ENCODE peak calls at places on chromosomes 11 and 22, in ten cellular contexts. G is left ventricle myocardium inferior, B is pancreas, J is kidney, P is stomach, Z is heart left ventricle, H is thoracic aorta, O is colonic mucosa, M is OCI-LY7, R is PC-9. Q is an unnamed sample. For H3K4me1, the result is how much of the 10 kb centered on the place peaks cover.

GRCh38 chr11:71425851-71426250 is 22.3 kb downstream of the DHCR7 start:
- DNase-seq in B (no peak), R (peak), G (no peak), O (no peak), P (no peak), Z (no peak), H (no peak), M (peak), J (no peak), Q (no peak)

GRCh38 chr11:1918436-1919315 is 827 bp upstream of the TNNT3 start:
- DNase-seq in R (no peak), P (no peak), B (no peak), M (no peak), O (no peak), Z (no peak), H (no peak), G (no peak), J (no peak), Q (no peak)

GRCh38 chr11:12838463-12839120 is 164.4 kb downstream of the TEAD1 start:
- DNase-seq in R (no peak), M (no peak), B (no peak), O (no peak), H (no peak), P (no peak), J (no peak), Z (no peak), G (no peak), Q (peak)

GRCh38 chr22:38444783-38445182 is 10.2 kb downstream of the KCNJ4 start:
- DNase-seq in R (no peak), H (no peak), J (no peak), M (no peak), G (no peak), P (no peak), O (no peak), Z (no peak), B (no peak), Q (no peak)

GRCh38 chr11:87739766-87740165 is 435.5 kb downstream of the RAB38 start:
- DNase-seq in R (no peak), Z (no peak), O (no peak), P (no peak), J (no peak), G (no peak), B (no peak), M (no peak), H (no peak), Q (no peak)

GRCh38 chr11:14443642-14444041 is 56.0 kb downstream of the COPB1 start:
- DNase-seq in G (no peak), O (peak), B (peak), H (no peak), Z (no peak), M (no peak), R (peak), P (peak), J (no peak), Q (peak)

GRCh38 chr11:2272241-2272945 is 2.0 kb upstream of the ASCL2 start:
- DNase-seq in G (no peak), O (peak), P (peak), M (no peak), Z (no peak), B (no peak), R (no peak), J (no peak), H (no peak), Q (no peak)

GRCh38 chr11:19573666-19574065 is 139.0 kb upstream of the NAV2 start:
- DNase-seq in H (no peak), J (no peak), P (no peak), B (no peak), O (no peak), G (peak), Z (peak), M (no peak), R (no peak), Q (no peak)

GRCh38 chr11:46721286-46721685 is 2.3 kb downstream of the F2 start:
- DNase-seq in R (no peak), G (no peak), P (no peak), J (no peak), M (peak), Z (no peak), O (no peak), H (no peak), B (no peak), Q (no peak)
- TF ChIP-seq CTCF in R (no peak), G (no peak), P (no peak), J (no peak), M (no peak), Z (no peak), O (no peak), H (no peak), B (no peak), Q (no peak)

GRCh38 chr11:36388086-36388485 is 92.0 kb downstream of the PRR5L start:
- DNase-seq in B (no peak), R (no peak), P (no peak), M (no peak), Z (no peak), H (no peak), J (no peak), O (no peak), G (no peak), Q (no peak)

GRCh38 chr11:36389006-36389405 is 92.9 kb downstream of the PRR5L start:
- DNase-seq in R (no peak), Z (no peak), H (no peak), B (no peak), O (no peak), M (no peak), P (no peak), G (no peak), J (no peak), Q (no peak)

GRCh38 chr11:36394056-36394455 is 98.0 kb downstream of the PRR5L start:
- DNase-seq in J (no peak), R (no peak), B (no peak), M (no peak), P (no peak), O (no peak), H (no peak), G (no peak), Z (no peak), Q (no peak)

GRCh38 chr11:36389811-36390210 is 93.7 kb downstream of the PRR5L start:
- DNase-seq in G (no peak), B (no peak), R (no peak), Z (no peak), O (no peak), H (no peak), J (no peak), P (no peak), M (no peak), Q (no peak)

DNA sequence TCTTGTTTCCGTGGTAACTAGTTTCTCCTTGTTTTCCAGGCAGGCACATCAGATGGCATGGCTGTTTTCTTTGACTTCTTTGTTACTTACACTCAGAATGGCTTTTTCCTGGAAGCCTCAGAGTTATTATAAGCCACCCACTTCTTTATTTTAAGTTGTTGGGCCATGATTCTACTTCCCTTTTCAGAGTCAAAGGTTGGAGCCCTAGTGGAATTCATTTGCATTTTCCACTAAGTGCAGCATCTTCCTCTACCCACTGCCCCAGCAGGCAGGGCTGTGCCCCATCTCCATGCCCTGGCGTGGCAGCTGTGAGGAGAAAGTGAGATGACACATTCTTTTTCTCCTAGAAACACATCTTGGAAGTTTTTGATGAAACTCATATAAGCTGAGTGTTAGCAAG is 95.0 kb downstream of the PRR5L start:
- DNase-seq in P (no peak), H (no peak), R (no peak), M (peak), B (no peak), J (no peak), G (no peak), O (no peak), Z (peak), Q (no peak)
- H3K4me1 ChIP-seq in P (under half), H (under half), R (under half), M (under half), B (under half), J (under half), G (under half), O (under half), Z (under half), Q (under half)

GRCh38 chr11:9711454-9712307 is 47.8 kb downstream of the SWAP70 start:
- DNase-seq in J (no peak), G (no peak), R (no peak), M (no peak), H (no peak), P (no peak), Z (no peak), O (no peak), B (no peak), Q (no peak)
- H3K27ac ChIP-seq in J (no peak), G (no peak), R (no peak), M (no peak), H (peak), P (no peak), Z (peak), O (no peak), B (no peak), Q (peak)

DNA sequence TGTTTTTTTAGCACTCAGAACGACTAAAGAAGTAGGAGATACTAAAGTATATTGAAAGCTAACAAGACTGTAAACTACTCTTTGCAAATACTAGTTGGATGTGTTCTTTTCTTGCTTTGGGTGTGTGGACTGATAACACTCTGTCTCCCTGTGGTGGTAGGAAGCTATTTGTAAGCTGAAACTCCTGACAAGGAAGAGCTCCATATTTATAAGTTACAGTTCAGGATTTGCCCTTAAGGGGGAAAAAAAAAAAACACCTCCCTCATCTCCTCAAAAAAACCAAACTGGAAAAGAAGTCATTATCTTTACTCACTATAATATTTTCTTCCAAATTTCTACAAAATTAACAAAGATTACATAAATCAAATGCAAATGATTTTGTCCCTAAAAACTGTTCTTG is 94.9 kb downstream of the LARGE2 start:
- DNase-seq in P (no peak), J (no peak), R (no peak), B (no peak), M (no peak), Z (no peak), H (no peak), O (no peak), G (no peak), Q (no peak)
- TF ChIP-seq CTCF in P (no peak), J (no peak), R (no peak), B (no peak), M (no peak), Z (no peak), H (no peak), O (no peak), G (no peak), Q (no peak)

GRCh38 chr11:61832207-61832606 is 4.1 kb downstream of the FADS2 start:
- DNase-seq in R (no peak), M (no peak), H (no peak), G (no peak), Z (no peak), J (no peak), B (no peak), O (no peak), P (no peak), Q (no peak)

GRCh38 chr11:61828629-61829407 is 718 bp downstream of the FADS2 start:
- DNase-seq in J (peak), P (no peak), G (peak), B (peak), R (no peak), M (no peak), Z (peak), H (no peak), O (peak), Q (peak)

GRCh38 chr11:61829806-61830205 is 1.7 kb downstream of the FADS2 start:
- DNase-seq in Z (no peak), P (no peak), B (no peak), J (no peak), O (no peak), H (no peak), R (no peak), M (no peak), G (no peak), Q (no peak)

GRCh38 chr11:61828379-61828628 is 204 bp downstream of the FADS2 start:
- DNase-seq in J (no peak), Z (no peak), H (no peak), G (no peak), P (no peak), M (no peak), R (no peak), B (no peak), O (no peak), Q (no peak)

GRCh38 chr11:61830318-61831105 is 2.4 kb downstream of the FADS2 start:
- DNase-seq in P (no peak), G (no peak), H (no peak), R (no peak), Z (no peak), B (no peak), M (no peak), J (no peak), O (no peak), Q (no peak)
- H3K4me1 ChIP-seq in P (under half), G (half or more), H (under half), R (under half), Z (half or more), B (under half), M (under half), J (under half), O (under half), Q (under half)

DNA sequence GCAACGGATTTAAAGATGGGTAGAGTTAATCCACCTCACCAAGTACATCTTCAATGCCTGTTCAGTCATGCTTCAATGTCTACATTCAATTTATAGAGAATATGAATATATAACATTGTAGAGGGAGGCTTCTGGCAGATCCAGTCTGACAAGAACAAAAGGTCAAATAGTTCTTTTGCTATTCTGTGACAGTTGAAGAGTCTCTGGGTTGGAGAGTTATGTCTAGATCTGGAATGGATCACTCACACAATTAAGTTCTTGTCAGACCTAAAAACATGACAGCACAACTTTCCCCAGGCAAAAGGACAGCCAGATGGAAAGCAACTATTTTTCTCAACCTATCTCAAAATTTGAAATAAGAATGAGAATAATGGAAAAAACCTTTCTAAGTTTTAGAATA is 15.3 kb upstream of the GAB2 start:
- DNase-seq in B (no peak), M (no peak), G (no peak), P (no peak), O (no peak), J (no peak), H (no peak), Z (no peak), R (peak), Q (no peak)
- H3K27ac ChIP-seq in B (no peak), M (no peak), G (peak), P (no peak), O (no peak), J (no peak), H (no peak), Z (no peak), R (no peak), Q (peak)

Q was measured in cardiac muscle cell.